ENCODE peak calls at places on chromosomes 11 and 22, in eight cellular contexts. G is upper lobe of left lung, X is body of pancreas, M is ovary, O is suprapubic skin, S is adrenal gland, H is K562, N is IMR-90. I is an unnamed sample. For H3K27me3, the result is how much of the 10 kb centered on the place peaks cover.

GRCh38 chr11:103714246-103714645 is 322.2 kb upstream of the DDI1 start:
- DNase-seq in G (no peak), X (no peak), M (no peak), O (no peak), S (no peak), H (no peak), N (peak), I (peak)

GRCh38 chr11:28961726-28962125 is 853.5 kb downstream of the METTL15 start:
- DNase-seq in G (no peak), X (no peak), M (no peak), O (no peak), S (no peak), H (no peak), N (no peak), I (no peak)

GRCh38 chr22:22230438-22230837 is 14.1 kb upstream of the VPREB1 start:
- DNase-seq in G (peak), X (no peak), M (no peak), O (no peak), S (no peak), H (no peak), N (no peak), I (no peak)

GRCh38 chr11:69463181-69463891 is 18.1 kb upstream of the LINC01488 start:
- DNase-seq in G (peak), X (no peak), M (no peak), O (no peak), S (no peak), H (no peak), N (peak), I (no peak)

GRCh38 chr22:33271390-33272161 is 213.4 kb upstream of the SYN3 start:
- DNase-seq in G (no peak), X (peak), M (peak), O (no peak), S (peak), H (no peak), N (peak), I (no peak)

GRCh38 chr11:108576523-108576922 is 17.0 kb downstream of the EXPH5 start:
- DNase-seq in G (no peak), X (no peak), M (no peak), O (no peak), S (no peak), H (no peak), N (no peak), I (no peak)

GRCh38 chr11:22787055-22787454 is 42.5 kb downstream of the SVIP start:
- DNase-seq in G (no peak), X (no peak), M (no peak), O (no peak), S (no peak), H (no peak), N (no peak), I (no peak)

GRCh38 chr11:16001899-16002426 is 354.4 kb downstream of the SOX6 start:
- DNase-seq in G (no peak), X (peak), M (no peak), O (no peak), S (no peak), H (no peak), N (peak), I (peak)

GRCh38 chr11:100800202-100800601 is 113.1 kb downstream of the ARHGAP42 start:
- DNase-seq in G (no peak), X (no peak), M (no peak), O (no peak), S (no peak), H (no peak), N (no peak), I (no peak)

GRCh38 chr11:17746096-17746495 is 11.5 kb downstream of the KCNC1 start:
- DNase-seq in G (no peak), X (no peak), M (peak), O (no peak), S (no peak), H (no peak), N (no peak), I (no peak)

GRCh38 chr11:68312117-68312779 is at the start of gene LRP5:
- DNase-seq in G (peak), X (peak), M (peak), O (no peak), S (no peak), H (peak), N (peak), I (no peak)

GRCh38 chr11:82547163-82547560 is 186.5 kb downstream of the FAM181B start:
- DNase-seq in G (no peak), X (no peak), M (no peak), O (no peak), S (no peak), H (no peak), N (no peak), I (no peak)

GRCh38 chr11:35893796-35894475 is 49.9 kb upstream of the LDLRAD3 start:
- DNase-seq in G (no peak), X (peak), M (no peak), O (no peak), S (no peak), H (no peak), N (peak), I (no peak)

GRCh38 chr11:1303196-1303821 is 6.1 kb downstream of the TOLLIP start:
- DNase-seq in G (peak), X (peak), M (peak), O (peak), S (no peak), H (no peak), N (no peak), I (peak)

GRCh38 chr11:10941429-10941828 is 83.6 kb upstream of the ZBED5 start:
- DNase-seq in G (no peak), X (no peak), M (no peak), O (no peak), S (no peak), H (no peak), N (no peak), I (no peak)

GRCh38 chr11:69369945-69370344 is 76.0 kb downstream of the MYEOV start:
- DNase-seq in G (no peak), X (no peak), M (no peak), O (peak), S (no peak), H (no peak), N (no peak), I (no peak)

GRCh38 chr22:17769013-17769715 is 5.1 kb downstream of the BID start:
- DNase-seq in G (peak), X (no peak), M (no peak), O (no peak), S (no peak), H (no peak), N (no peak), I (no peak)

GRCh38 chr11:561148-562003 is 606 bp downstream of the RASSF7 start:
- DNase-seq in G (peak), X (peak), M (peak), O (no peak), S (no peak), H (no peak), N (no peak), I (no peak)

GRCh38 chr11:48045536-48045935 is 65.2 kb downstream of the PTPRJ start:
- DNase-seq in G (no peak), X (no peak), M (no peak), O (no peak), S (no peak), H (no peak), N (no peak), I (no peak)

GRCh38 chr11:2464451-2465165 is 19.8 kb downstream of the KCNQ1 start:
- DNase-seq in G (no peak), X (peak), M (no peak), O (no peak), S (no peak), H (no peak), N (no peak), I (no peak)

GRCh38 chr11:123246749-123247497 is 51.9 kb upstream of the CLMP start:
- DNase-seq in G (peak), X (peak), M (peak), O (peak), S (peak), H (peak), N (peak), I (peak)

GRCh38 chr11:130282111-130282510 is 32.6 kb downstream of the ZBTB44 start:
- DNase-seq in G (no peak), X (no peak), M (no peak), O (no peak), S (no peak), H (no peak), N (no peak), I (no peak)

GRCh38 chr11:122677256-122677655 is 21.7 kb downstream of the UBASH3B start:
- DNase-seq in G (no peak), X (no peak), M (no peak), O (no peak), S (no peak), H (no peak), N (no peak), I (no peak)

GRCh38 chr11:5922749-5923426 is 19.2 kb upstream of the OR56A3 start:
- DNase-seq in G (no peak), X (no peak), M (no peak), O (no peak), S (no peak), H (no peak), N (no peak), I (no peak)

GRCh38 chr11:94674005-94674491 is 94.1 kb upstream of the AMOTL1 start:
- DNase-seq in G (no peak), X (no peak), M (no peak), O (no peak), S (peak), H (no peak), N (no peak), I (no peak)

GRCh38 chr11:134736251-134737072 is 324.4 kb upstream of the B3GAT1 start:
- DNase-seq in G (peak), X (no peak), M (no peak), O (no peak), S (no peak), H (no peak), N (no peak), I (no peak)

GRCh38 chr11:74397531-74398243 is 546 bp downstream of the PGM2L1 start:
- DNase-seq in G (peak), X (peak), M (no peak), O (no peak), S (peak), H (peak), N (peak), I (peak)

GRCh38 chr11:3087373-3087772 is 30.1 kb upstream of the CARS1 start:
- DNase-seq in G (peak), X (no peak), M (no peak), O (no peak), S (no peak), H (no peak), N (no peak), I (no peak)

GRCh38 chr11:70645537-70645936 is 247.2 kb downstream of the CTTN start:
- DNase-seq in G (no peak), X (no peak), M (no peak), O (no peak), S (no peak), H (no peak), N (no peak), I (no peak)

GRCh38 chr11:84812351-84813083 is 814.6 kb downstream of the DLG2 start:
- DNase-seq in G (no peak), X (no peak), M (no peak), O (no peak), S (no peak), H (no peak), N (no peak), I (no peak)

GRCh38 chr11:86374586-86374985 is at the start of gene CCDC81:
- DNase-seq in G (peak), X (peak), M (peak), O (no peak), S (no peak), H (no peak), N (no peak), I (peak)

DNA sequence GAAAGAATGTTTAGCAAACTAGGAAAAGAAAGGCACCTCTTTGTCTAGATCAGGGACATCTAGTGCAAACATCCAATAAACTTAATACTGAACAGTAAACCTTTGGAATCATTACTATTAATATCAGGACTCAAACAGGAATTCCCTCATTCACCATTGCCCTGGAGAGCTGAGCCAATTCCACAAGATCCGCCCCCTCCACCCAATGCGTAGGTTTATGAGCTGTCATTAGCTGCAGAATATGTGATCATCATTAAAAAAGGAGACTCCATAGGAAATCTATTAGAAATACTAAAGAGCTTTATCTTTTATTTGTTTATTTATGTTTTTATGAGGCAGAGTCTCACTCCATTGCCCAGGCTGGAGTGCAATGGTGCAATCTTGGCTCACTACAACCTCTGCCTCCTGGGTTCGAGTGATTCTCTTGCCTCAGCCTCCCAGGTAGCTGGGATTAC is 5.5 kb downstream of the IL17REL start:
- DNase-seq in G (no peak), X (no peak), M (no peak), O (no peak), S (no peak), H (no peak), N (no peak), I (no peak)
- H3K27me3 ChIP-seq in G (under half), X (under half), M (under half), O (under half), S (under half), H (under half), N (under half), I (under half)

GRCh38 chr22:42902875-42903510 is 45.9 kb upstream of the ARFGAP3 start:
- DNase-seq in G (no peak), X (no peak), M (peak), O (no peak), S (no peak), H (no peak), N (peak), I (no peak)
- H3K27ac ChIP-seq in G (peak), X (peak), M (no peak), O (no peak), S (no peak), H (no peak), N (peak), I (no peak)

DNA sequence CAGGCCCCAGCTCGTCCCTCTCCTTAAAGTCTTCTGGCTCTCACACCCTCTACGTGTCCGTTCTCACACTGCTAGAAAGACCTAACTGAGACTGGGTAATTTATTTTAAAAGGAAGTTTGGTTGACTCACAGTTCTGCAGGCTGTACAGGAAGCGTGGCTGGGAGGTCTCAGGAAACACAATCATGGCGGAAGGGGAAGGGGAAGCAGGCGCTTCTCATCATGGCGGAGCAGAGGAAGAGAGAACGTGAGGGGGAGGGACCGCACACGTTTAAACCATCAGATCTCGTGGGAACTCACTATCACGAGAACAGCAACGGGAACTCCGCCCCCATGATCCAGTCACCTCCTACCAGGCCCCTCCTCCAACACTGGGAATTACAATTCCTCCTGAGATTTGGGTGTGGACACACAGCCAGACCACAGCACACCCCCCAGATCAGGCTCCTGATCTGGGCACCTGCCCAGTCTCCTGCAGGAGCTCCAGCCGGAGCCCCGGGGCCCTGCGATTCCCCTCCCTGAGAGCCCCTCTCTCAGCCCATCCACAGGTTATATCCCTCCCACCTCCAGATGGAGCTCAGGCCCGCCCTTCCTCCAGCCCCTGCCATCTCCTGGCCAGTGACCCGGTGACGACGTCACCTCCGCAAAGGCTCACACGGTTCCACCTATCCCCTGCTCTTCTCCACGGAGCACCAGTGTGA is 170.2 kb downstream of the BRD1 start:
- DNase-seq in G (peak), X (peak), M (no peak), O (no peak), S (peak), H (peak), N (no peak), I (peak)
- TF ChIP-seq POLR2A in G (no peak), X (no peak), M (no peak), O (no peak), S (no peak), H (peak), N (no peak), I (peak)

GRCh38 chr22:35299717-35300497 is at the start of gene TOM1:
- DNase-seq in G (peak), X (peak), M (peak), O (peak), S (peak), H (peak), N (peak), I (peak)
- H3K27me3 ChIP-seq in G (under half), X (under half), M (under half), O (under half), S (under half), H (under half), N (under half), I (under half)